ENCODE peak calls at places on chromosomes 12 and 14, in six cellular contexts. One of them, this sample, is unnamed.

GRCh38 chr12:2154050-2154449 is 101.3 kb downstream of the CACNA1C start:
- DNase-seq in H1: no peak
- DNase-seq in H9: no peak
- DNase-seq in trophoblast cell: no peak
- DNase-seq in mesenchymal stem cell: peak
- DNase-seq in neuronal stem cell: no peak
- DNase-seq in this sample: peak

GRCh38 chr12:27331927-27332324 is 710 bp upstream of the BMAL2 start:
- DNase-seq in H9: no peak
- DNase-seq in mesenchymal stem cell: no peak
- DNase-seq in neuronal stem cell: no peak
- DNase-seq in trophoblast cell: peak
- DNase-seq in H1: no peak
- DNase-seq in this sample: no peak

GRCh38 chr12:127149226-127149964 is 1117.6 kb upstream of the TMEM132C start:
- DNase-seq in H9: no peak
- DNase-seq in mesenchymal stem cell: peak
- DNase-seq in H1: no peak
- DNase-seq in trophoblast cell: no peak
- DNase-seq in neuronal stem cell: no peak
- DNase-seq in this sample: peak

GRCh38 chr14:62313228-62313627 is 551.0 kb downstream of the SNAPC1 start:
- DNase-seq in trophoblast cell: no peak
- DNase-seq in mesenchymal stem cell: no peak
- DNase-seq in H1: no peak
- DNase-seq in H9: no peak
- DNase-seq in neuronal stem cell: no peak
- DNase-seq in this sample: no peak

GRCh38 chr14:61145903-61146411 is 135.2 kb downstream of the TMEM30B start:
- DNase-seq in H1: no peak
- DNase-seq in trophoblast cell: peak
- DNase-seq in mesenchymal stem cell: no peak
- DNase-seq in neuronal stem cell: no peak
- DNase-seq in H9: no peak
- DNase-seq in this sample: peak

GRCh38 chr14:103128631-103129300 is 5.5 kb downstream of the TNFAIP2 start:
- DNase-seq in H9: no peak
- DNase-seq in neuronal stem cell: no peak
- DNase-seq in mesenchymal stem cell: no peak
- DNase-seq in H1: no peak
- DNase-seq in trophoblast cell: peak
- DNase-seq in this sample: no peak

GRCh38 chr12:76002598-76003262 is 28.8 kb downstream of the PHLDA1 start:
- DNase-seq in mesenchymal stem cell: no peak
- DNase-seq in neuronal stem cell: no peak
- DNase-seq in H9: no peak
- DNase-seq in trophoblast cell: no peak
- DNase-seq in H1: no peak
- DNase-seq in this sample: no peak

GRCh38 chr14:59904184-59904583 is 15.8 kb upstream of the LRRC9 start:
- DNase-seq in H1: no peak
- DNase-seq in trophoblast cell: no peak
- DNase-seq in H9: no peak
- DNase-seq in neuronal stem cell: no peak
- DNase-seq in mesenchymal stem cell: no peak
- DNase-seq in this sample: no peak

GRCh38 chr14:89178802-89179201 is 238.2 kb downstream of the FOXN3 start:
- DNase-seq in H9: no peak
- DNase-seq in trophoblast cell: peak
- DNase-seq in H1: no peak
- DNase-seq in mesenchymal stem cell: peak
- DNase-seq in neuronal stem cell: no peak
- DNase-seq in this sample: peak

GRCh38 chr12:14570231-14570630 is 2.5 kb upstream of the PLBD1 start:
- DNase-seq in neuronal stem cell: no peak
- DNase-seq in H9: no peak
- DNase-seq in H1: no peak
- DNase-seq in mesenchymal stem cell: no peak
- DNase-seq in trophoblast cell: no peak
- DNase-seq in this sample: no peak

GRCh38 chr14:79161576-79161975 is 991.4 kb downstream of the NRXN3 start:
- DNase-seq in trophoblast cell: peak
- DNase-seq in H9: peak
- DNase-seq in H1: peak
- DNase-seq in mesenchymal stem cell: peak
- DNase-seq in neuronal stem cell: peak
- DNase-seq in this sample: peak

GRCh38 chr12:91316825-91317224 is 134.2 kb upstream of the DCN start:
- DNase-seq in trophoblast cell: peak
- DNase-seq in H1: no peak
- DNase-seq in H9: no peak
- DNase-seq in mesenchymal stem cell: peak
- DNase-seq in neuronal stem cell: no peak
- DNase-seq in this sample: peak

GRCh38 chr14:92513204-92513965 is at the start of gene RIN3:
- DNase-seq in trophoblast cell: peak
- DNase-seq in mesenchymal stem cell: peak
- DNase-seq in H9: peak
- DNase-seq in H1: peak
- DNase-seq in neuronal stem cell: peak
- DNase-seq in this sample: peak

GRCh38 chr12:42568952-42569916 is 20.3 kb downstream of the PRICKLE1 start:
- DNase-seq in trophoblast cell: peak
- DNase-seq in H1: no peak
- DNase-seq in H9: no peak
- DNase-seq in neuronal stem cell: peak
- DNase-seq in mesenchymal stem cell: peak
- DNase-seq in this sample: peak

GRCh38 chr14:56262530-56262929 is 144.3 kb downstream of the PELI2 start:
- DNase-seq in mesenchymal stem cell: no peak
- DNase-seq in trophoblast cell: no peak
- DNase-seq in H9: no peak
- DNase-seq in H1: no peak
- DNase-seq in neuronal stem cell: no peak
- DNase-seq in this sample: no peak

GRCh38 chr12:78759387-78759786 is 105.2 kb upstream of the SYT1 start:
- DNase-seq in H1: no peak
- DNase-seq in neuronal stem cell: no peak
- DNase-seq in H9: peak
- DNase-seq in trophoblast cell: no peak
- DNase-seq in mesenchymal stem cell: peak
- DNase-seq in this sample: peak

GRCh38 chr14:72605096-72605920 is 288.6 kb downstream of the DPF3 start:
- DNase-seq in neuronal stem cell: no peak
- DNase-seq in H9: no peak
- DNase-seq in H1: peak
- DNase-seq in trophoblast cell: no peak
- DNase-seq in mesenchymal stem cell: no peak
- DNase-seq in this sample: no peak

GRCh38 chr12:9925746-9926393 is 6.3 kb downstream of the CLEC2A start:
- DNase-seq in H1: no peak
- DNase-seq in trophoblast cell: peak
- DNase-seq in neuronal stem cell: peak
- DNase-seq in H9: peak
- DNase-seq in mesenchymal stem cell: peak
- DNase-seq in this sample: peak

GRCh38 chr12:49335955-49336644 is 888 bp downstream of the C1QL4 start:
- DNase-seq in H9: no peak
- DNase-seq in neuronal stem cell: no peak
- DNase-seq in trophoblast cell: no peak
- DNase-seq in H1: peak
- DNase-seq in mesenchymal stem cell: no peak
- DNase-seq in this sample: no peak

GRCh38 chr12:131147894-131148293 is 194.2 kb downstream of the ADGRD1 start:
- DNase-seq in trophoblast cell: no peak
- DNase-seq in neuronal stem cell: no peak
- DNase-seq in H1: no peak
- DNase-seq in mesenchymal stem cell: no peak
- DNase-seq in H9: no peak
- DNase-seq in this sample: no peak

GRCh38 chr14:52834440-52834842 is 43.0 kb upstream of the GNPNAT1 start:
- DNase-seq in H1: no peak
- DNase-seq in trophoblast cell: peak
- DNase-seq in neuronal stem cell: no peak
- DNase-seq in mesenchymal stem cell: peak
- DNase-seq in H9: no peak
- DNase-seq in this sample: peak

DNA sequence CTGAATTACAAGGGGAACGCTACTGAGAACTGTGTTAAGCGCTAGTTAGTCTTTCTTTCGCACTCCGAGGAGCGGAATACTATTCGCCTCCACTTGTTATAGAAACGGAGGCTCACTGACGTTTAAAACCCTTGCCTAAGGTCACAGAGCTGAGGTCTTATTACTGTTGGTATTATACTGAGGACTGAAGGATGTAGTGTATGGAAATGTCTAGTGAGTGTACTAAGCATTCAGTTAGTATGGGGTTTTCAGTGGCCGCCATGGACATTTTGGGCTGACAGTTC is 826 bp downstream of the ACADS start:
- DNase-seq in trophoblast cell: no peak
- DNase-seq in H1: no peak
- DNase-seq in mesenchymal stem cell: no peak
- DNase-seq in H9: no peak
- DNase-seq in neuronal stem cell: no peak
- DNase-seq in this sample: no peak
- H2AFZ ChIP-seq in trophoblast cell: no peak
- H2AFZ ChIP-seq in H1: peak
- H2AFZ ChIP-seq in mesenchymal stem cell: no peak
- H2AFZ ChIP-seq in H9: no peak
- H2AFZ ChIP-seq in neuronal stem cell: no peak
- H2AFZ ChIP-seq in this sample: no peak

GRCh38 chr12:6120796-6121473 is 3.5 kb downstream of the VWF start:
- DNase-seq in H9: no peak
- DNase-seq in trophoblast cell: no peak
- DNase-seq in H1: no peak
- DNase-seq in neuronal stem cell: no peak
- DNase-seq in mesenchymal stem cell: no peak
- DNase-seq in this sample: no peak

GRCh38 chr12:6118891-6119568 is 5.4 kb downstream of the VWF start:
- DNase-seq in neuronal stem cell: no peak
- DNase-seq in trophoblast cell: no peak
- DNase-seq in H1: no peak
- DNase-seq in mesenchymal stem cell: no peak
- DNase-seq in H9: no peak
- DNase-seq in this sample: no peak

GRCh38 chr12:6124411-6125151 is at the start of gene VWF:
- DNase-seq in H9: no peak
- DNase-seq in neuronal stem cell: no peak
- DNase-seq in trophoblast cell: no peak
- DNase-seq in mesenchymal stem cell: no peak
- DNase-seq in H1: no peak
- DNase-seq in this sample: no peak

GRCh38 chr12:6122211-6122610 is 2.3 kb downstream of the VWF start:
- DNase-seq in H1: no peak
- DNase-seq in trophoblast cell: no peak
- DNase-seq in H9: no peak
- DNase-seq in mesenchymal stem cell: no peak
- DNase-seq in neuronal stem cell: no peak
- DNase-seq in this sample: no peak

GRCh38 chr12:6123258-6123657 is 1.2 kb downstream of the VWF start:
- DNase-seq in H9: no peak
- DNase-seq in trophoblast cell: no peak
- DNase-seq in neuronal stem cell: no peak
- DNase-seq in mesenchymal stem cell: no peak
- DNase-seq in H1: no peak
- DNase-seq in this sample: no peak
- H2AK5ac ChIP-seq in H9: no peak
- H2AK5ac ChIP-seq in trophoblast cell: no peak
- H2AK5ac ChIP-seq in neuronal stem cell: no peak
- H2AK5ac ChIP-seq in mesenchymal stem cell: peak
- H2AK5ac ChIP-seq in H1: no peak
- H2AK5ac ChIP-seq in this sample: no peak

GRCh38 chr12:107581616-107582015 is 104.0 kb upstream of the PWP1 start:
- DNase-seq in neuronal stem cell: no peak
- DNase-seq in mesenchymal stem cell: no peak
- DNase-seq in H9: no peak
- DNase-seq in H1: no peak
- DNase-seq in trophoblast cell: no peak
- DNase-seq in this sample: no peak

GRCh38 chr12:107586256-107586970 is 99.2 kb upstream of the PWP1 start:
- DNase-seq in H1: no peak
- DNase-seq in mesenchymal stem cell: no peak
- DNase-seq in H9: no peak
- DNase-seq in trophoblast cell: no peak
- DNase-seq in neuronal stem cell: no peak
- DNase-seq in this sample: no peak

GRCh38 chr12:107584523-107584922 is 101.1 kb upstream of the PWP1 start:
- DNase-seq in trophoblast cell: no peak
- DNase-seq in H9: no peak
- DNase-seq in H1: no peak
- DNase-seq in neuronal stem cell: no peak
- DNase-seq in mesenchymal stem cell: no peak
- DNase-seq in this sample: no peak

DNA sequence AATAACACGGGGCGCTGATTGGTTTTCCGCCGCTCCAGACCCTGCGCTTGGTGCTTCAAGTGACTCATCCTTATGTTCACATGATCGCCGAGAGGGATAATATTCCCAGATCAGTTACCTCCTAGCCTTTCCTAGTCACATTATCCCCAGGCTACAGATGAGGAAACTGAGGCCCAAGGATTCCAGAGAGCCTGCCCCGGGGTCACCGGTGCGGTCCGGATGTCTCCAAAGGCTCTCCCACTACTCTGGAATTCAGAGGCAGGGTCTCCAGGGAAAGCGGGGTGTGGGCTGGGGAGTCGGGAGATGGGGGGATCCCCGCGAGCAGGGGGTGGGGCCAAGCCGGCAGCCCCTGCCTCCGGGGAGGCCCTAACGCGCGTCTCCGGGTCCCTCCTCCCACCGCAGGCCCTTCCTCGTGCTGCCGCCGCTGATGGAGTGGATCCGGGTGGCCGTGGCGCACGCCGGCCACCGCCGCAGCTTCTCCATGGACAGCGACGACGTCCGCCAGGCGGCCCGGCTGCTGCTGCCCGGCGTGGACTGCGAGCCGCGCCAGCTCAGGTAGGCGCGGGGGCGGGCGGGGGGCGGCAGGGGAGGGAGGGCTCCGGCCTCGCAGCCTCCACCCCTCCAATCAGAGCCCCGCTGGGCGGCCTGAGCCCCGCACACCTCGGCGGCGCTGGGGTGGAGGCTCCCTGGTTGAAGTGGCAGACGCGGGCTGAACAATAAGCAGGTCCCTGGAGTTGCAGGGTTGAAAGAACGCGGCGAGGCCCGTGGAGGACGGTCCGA is 104.7 kb upstream of the PWP1 start:
- DNase-seq in mesenchymal stem cell: no peak
- DNase-seq in neuronal stem cell: peak
- DNase-seq in H9: peak
- DNase-seq in trophoblast cell: peak
- DNase-seq in H1: peak
- DNase-seq in this sample: no peak
- H2AFZ ChIP-seq in mesenchymal stem cell: no peak
- H2AFZ ChIP-seq in neuronal stem cell: no peak
- H2AFZ ChIP-seq in H9: no peak
- H2AFZ ChIP-seq in trophoblast cell: no peak
- H2AFZ ChIP-seq in H1: peak
- H2AFZ ChIP-seq in this sample: peak

GRCh38 chr12:80412343-80412953 is 31.6 kb upstream of the PTPRQ start:
- DNase-seq in mesenchymal stem cell: peak
- DNase-seq in trophoblast cell: peak
- DNase-seq in neuronal stem cell: peak
- DNase-seq in H9: no peak
- DNase-seq in H1: no peak
- DNase-seq in this sample: peak

GRCh38 chr12:80411787-80412186 is 32.2 kb upstream of the PTPRQ start:
- DNase-seq in H9: no peak
- DNase-seq in trophoblast cell: no peak
- DNase-seq in mesenchymal stem cell: no peak
- DNase-seq in H1: no peak
- DNase-seq in neuronal stem cell: no peak
- DNase-seq in this sample: no peak

GRCh38 chr12:80413462-80413861 is 30.6 kb upstream of the PTPRQ start:
- DNase-seq in H9: no peak
- DNase-seq in neuronal stem cell: no peak
- DNase-seq in H1: no peak
- DNase-seq in trophoblast cell: peak
- DNase-seq in mesenchymal stem cell: no peak
- DNase-seq in this sample: no peak
- H2AK5ac ChIP-seq in H9: no peak
- H2AK5ac ChIP-seq in neuronal stem cell: no peak
- H2AK5ac ChIP-seq in H1: no peak
- H2AK5ac ChIP-seq in trophoblast cell: no peak
- H2AK5ac ChIP-seq in mesenchymal stem cell: no peak
- H2AK5ac ChIP-seq in this sample: no peak